ENCODE peak calls at places on chromosome 9, in eight cellular contexts. U is A549, P is stomach, I is ovary, C is tibial nerve, W is H1, X is transverse colon, V is suprapubic skin. D is an unnamed sample.

GRCh38 chr9:132519033-132519432 is 63.4 kb upstream of the BARHL1 start:
- DNase-seq in U (no peak), P (no peak), I (no peak), C (no peak), W (no peak), X (no peak), V (no peak), D (no peak)

GRCh38 chr9:133837644-133838597 is 99.8 kb upstream of the SARDH start:
- DNase-seq in U (no peak), P (no peak), I (no peak), C (no peak), W (no peak), X (no peak), V (no peak), D (no peak)

GRCh38 chr9:93708987-93709302 is 132.6 kb downstream of the PHF2 start:
- DNase-seq in U (no peak), P (no peak), I (no peak), C (no peak), W (no peak), X (no peak), V (no peak), D (no peak)

GRCh38 chr9:129712595-129713524 is 40.0 kb downstream of the PTGES start:
- DNase-seq in U (no peak), P (no peak), I (no peak), C (no peak), W (no peak), X (no peak), V (no peak), D (no peak)

GRCh38 chr9:85430659-85431370 is 310.9 kb downstream of the AGTPBP1 start:
- DNase-seq in U (no peak), P (no peak), I (no peak), C (no peak), W (no peak), X (no peak), V (no peak), D (no peak)

GRCh38 chr9:93452710-93453046 is 703 bp downstream of the FAM120AOS start:
- DNase-seq in U (no peak), P (peak), I (peak), C (no peak), W (no peak), X (peak), V (no peak), D (no peak)

GRCh38 chr9:132798817-132799790 is 79.0 kb downstream of the AK8 start:
- DNase-seq in U (no peak), P (peak), I (no peak), C (peak), W (no peak), X (peak), V (no peak), D (no peak)

GRCh38 chr9:118669986-118670385 is 699.2 kb downstream of the BRINP1 start:
- DNase-seq in U (no peak), P (no peak), I (no peak), C (no peak), W (peak), X (no peak), V (no peak), D (no peak)

GRCh38 chr9:124341455-124342170 is 73.6 kb downstream of the PSMB7 start:
- DNase-seq in U (no peak), P (no peak), I (no peak), C (no peak), W (no peak), X (no peak), V (no peak), D (no peak)

GRCh38 chr9:91533382-91533781 is 109.8 kb upstream of the NFIL3 start:
- DNase-seq in U (no peak), P (no peak), I (no peak), C (no peak), W (no peak), X (no peak), V (no peak), D (no peak)

GRCh38 chr9:130243015-130243881 is 22.3 kb upstream of the HMCN2 start:
- DNase-seq in U (peak), P (peak), I (peak), C (peak), W (no peak), X (peak), V (peak), D (peak)

GRCh38 chr9:23447166-23447565 is 378.9 kb downstream of the ELAVL2 start:
- DNase-seq in U (no peak), P (no peak), I (no peak), C (no peak), W (no peak), X (no peak), V (no peak), D (no peak)

GRCh38 chr9:18473551-18474279 is at the start of gene ADAMTSL1:
- DNase-seq in U (no peak), P (peak), I (peak), C (no peak), W (peak), X (peak), V (no peak), D (peak)

GRCh38 chr9:70672136-70672535 is 257.7 kb upstream of the KLF9 start:
- DNase-seq in U (no peak), P (no peak), I (no peak), C (no peak), W (no peak), X (no peak), V (no peak), D (no peak)

GRCh38 chr9:132031467-132031866 is 48.2 kb downstream of the MED27 start:
- DNase-seq in U (no peak), P (no peak), I (no peak), C (no peak), W (no peak), X (no peak), V (no peak), D (no peak)

GRCh38 chr9:124576751-124577150 is 69.6 kb upstream of the NR5A1 start:
- DNase-seq in U (no peak), P (no peak), I (no peak), C (no peak), W (no peak), X (no peak), V (no peak), D (no peak)

GRCh38 chr9:122220673-122221222 is 8.0 kb downstream of the LHX6 start:
- DNase-seq in U (no peak), P (no peak), I (no peak), C (no peak), W (no peak), X (no peak), V (no peak), D (no peak)

GRCh38 chr9:125430611-125431305 is 169.1 kb downstream of the GAPVD1 start:
- DNase-seq in U (no peak), P (no peak), I (peak), C (no peak), W (no peak), X (no peak), V (peak), D (peak)

GRCh38 chr9:126664893-126665695 is 51.4 kb downstream of the LMX1B start:
- DNase-seq in U (no peak), P (no peak), I (no peak), C (no peak), W (no peak), X (no peak), V (no peak), D (no peak)

GRCh38 chr9:85522459-85523092 is 219.2 kb downstream of the AGTPBP1 start:
- DNase-seq in U (peak), P (no peak), I (no peak), C (no peak), W (peak), X (peak), V (peak), D (no peak)

GRCh38 chr9:110257097-110257955 is 1.0 kb upstream of the TXN start:
- DNase-seq in U (no peak), P (peak), I (peak), C (no peak), W (no peak), X (peak), V (no peak), D (no peak)

GRCh38 chr9:4117835-4118610 is 181.8 kb downstream of the GLIS3 start:
- DNase-seq in U (peak), P (no peak), I (peak), C (no peak), W (peak), X (peak), V (peak), D (no peak)

GRCh38 chr9:23686257-23686656 is 139.8 kb downstream of the ELAVL2 start:
- DNase-seq in U (no peak), P (no peak), I (no peak), C (no peak), W (no peak), X (no peak), V (no peak), D (no peak)

GRCh38 chr9:125617087-125617486 is 89.9 kb downstream of the MAPKAP1 start:
- DNase-seq in U (no peak), P (no peak), I (no peak), C (no peak), W (no peak), X (no peak), V (no peak), D (no peak)

GRCh38 chr9:4366649-4367330 is 66.9 kb upstream of the GLIS3 start:
- DNase-seq in U (peak), P (peak), I (no peak), C (peak), W (peak), X (peak), V (no peak), D (peak)

GRCh38 chr9:127187231-127187956 is 65.0 kb upstream of the ANGPTL2 start:
- DNase-seq in U (peak), P (peak), I (peak), C (peak), W (no peak), X (peak), V (peak), D (peak)

GRCh38 chr9:84408416-84408815 is 67.9 kb upstream of the SLC28A3 start:
- DNase-seq in U (no peak), P (no peak), I (no peak), C (no peak), W (no peak), X (no peak), V (no peak), D (no peak)
- TF ChIP-seq EP300 in U (no peak), P (no peak), I (no peak), C (no peak), W (no peak), X (no peak), V (no peak), D (no peak)

GRCh38 chr9:87390361-87390760 is 107.3 kb upstream of the DAPK1 start:
- DNase-seq in U (no peak), P (no peak), I (no peak), C (no peak), W (no peak), X (no peak), V (no peak), D (no peak)

GRCh38 chr9:87389936-87390335 is 107.7 kb upstream of the DAPK1 start:
- DNase-seq in U (no peak), P (no peak), I (no peak), C (no peak), W (no peak), X (no peak), V (no peak), D (no peak)

GRCh38 chr9:87383341-87384150 is 114.1 kb upstream of the DAPK1 start:
- DNase-seq in U (no peak), P (no peak), I (no peak), C (no peak), W (no peak), X (no peak), V (no peak), D (no peak)

GRCh38 chr9:87386490-87386889 is 111.2 kb upstream of the DAPK1 start:
- DNase-seq in U (peak), P (peak), I (no peak), C (no peak), W (no peak), X (no peak), V (no peak), D (no peak)

DNA sequence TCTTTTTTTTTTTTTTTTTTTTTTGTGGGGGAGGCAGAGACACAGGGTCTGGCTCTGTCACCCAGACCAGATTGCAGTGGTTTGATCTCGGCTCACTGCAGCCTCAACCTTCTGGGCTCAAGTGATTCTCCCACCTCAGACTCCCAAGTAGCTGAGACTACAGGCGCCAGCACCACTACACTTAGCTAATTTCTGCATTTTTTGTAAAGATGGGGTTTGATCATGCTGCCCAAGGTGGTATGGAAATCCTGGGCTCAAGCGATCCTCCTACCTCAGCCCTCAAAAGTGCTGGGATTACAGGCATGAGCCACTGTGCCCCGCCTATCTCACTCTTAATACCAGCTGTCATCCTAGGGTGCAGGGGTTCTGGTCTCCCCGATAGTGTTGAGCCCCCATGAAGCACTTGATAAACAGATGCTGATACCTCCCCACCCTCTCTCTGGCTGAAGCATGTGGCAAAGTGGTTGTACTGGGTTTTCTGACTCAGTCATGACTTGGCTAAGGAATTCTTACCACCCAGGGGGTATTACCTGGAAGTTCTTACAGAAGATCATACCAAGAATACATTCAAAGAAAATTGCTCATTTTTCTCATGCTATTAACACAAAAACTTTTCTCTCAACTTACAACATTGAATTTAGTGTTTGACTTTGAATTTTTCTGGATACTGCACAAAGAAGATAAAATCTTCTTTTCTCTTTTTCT is 110.2 kb upstream of the DAPK1 start:
- DNase-seq in U (no peak), P (no peak), I (no peak), C (no peak), W (no peak), X (no peak), V (no peak), D (no peak)
- TF ChIP-seq EP300 in U (no peak), P (no peak), I (no peak), C (no peak), W (no peak), X (no peak), V (no peak), D (no peak)

DNA sequence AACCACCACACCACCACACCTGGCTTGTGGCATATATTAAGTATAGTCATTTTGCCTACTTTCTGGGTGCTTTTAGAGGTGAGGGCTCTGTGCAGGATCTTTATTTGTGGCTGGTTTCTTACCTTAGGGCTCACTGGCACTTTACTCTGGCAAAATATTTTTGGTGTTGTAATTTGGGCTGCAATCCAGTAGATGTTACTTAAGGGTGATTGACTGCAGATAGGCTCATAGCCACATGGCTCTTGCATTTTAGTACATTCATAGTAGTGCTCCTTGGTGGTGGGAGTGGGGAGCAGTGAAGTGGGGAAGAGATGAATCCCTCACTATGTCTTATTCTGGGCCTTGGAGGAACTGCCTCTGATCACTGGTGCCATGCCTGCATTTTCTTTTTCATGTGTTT is 376.1 kb upstream of the GRIN3A start:
- DNase-seq in U (no peak), P (no peak), I (no peak), C (no peak), W (no peak), X (no peak), V (no peak), D (no peak)
- TF ChIP-seq EP300 in U (no peak), P (no peak), I (no peak), C (no peak), W (no peak), X (no peak), V (no peak), D (no peak)

GRCh38 chr9:75921403-75922127 is 31.1 kb downstream of the PCSK5 start:
- DNase-seq in U (no peak), P (no peak), I (no peak), C (no peak), W (no peak), X (no peak), V (no peak), D (no peak)

GRCh38 chr9:75914002-75914401 is 23.5 kb downstream of the PCSK5 start:
- DNase-seq in U (no peak), P (no peak), I (no peak), C (no peak), W (no peak), X (no peak), V (no peak), D (no peak)

GRCh38 chr9:75918909-75919308 is 28.4 kb downstream of the PCSK5 start:
- DNase-seq in U (no peak), P (no peak), I (no peak), C (no peak), W (no peak), X (no peak), V (no peak), D (no peak)

GRCh38 chr9:75914936-75915335 is 24.5 kb downstream of the PCSK5 start:
- DNase-seq in U (no peak), P (no peak), I (no peak), C (no peak), W (no peak), X (no peak), V (no peak), D (no peak)

GRCh38 chr9:75918154-75918553 is 27.7 kb downstream of the PCSK5 start:
- DNase-seq in U (no peak), P (no peak), I (no peak), C (no peak), W (no peak), X (no peak), V (no peak), D (no peak)
- TF ChIP-seq EP300 in U (no peak), P (no peak), I (no peak), C (no peak), W (no peak), X (no peak), V (no peak), D (no peak)

DNA sequence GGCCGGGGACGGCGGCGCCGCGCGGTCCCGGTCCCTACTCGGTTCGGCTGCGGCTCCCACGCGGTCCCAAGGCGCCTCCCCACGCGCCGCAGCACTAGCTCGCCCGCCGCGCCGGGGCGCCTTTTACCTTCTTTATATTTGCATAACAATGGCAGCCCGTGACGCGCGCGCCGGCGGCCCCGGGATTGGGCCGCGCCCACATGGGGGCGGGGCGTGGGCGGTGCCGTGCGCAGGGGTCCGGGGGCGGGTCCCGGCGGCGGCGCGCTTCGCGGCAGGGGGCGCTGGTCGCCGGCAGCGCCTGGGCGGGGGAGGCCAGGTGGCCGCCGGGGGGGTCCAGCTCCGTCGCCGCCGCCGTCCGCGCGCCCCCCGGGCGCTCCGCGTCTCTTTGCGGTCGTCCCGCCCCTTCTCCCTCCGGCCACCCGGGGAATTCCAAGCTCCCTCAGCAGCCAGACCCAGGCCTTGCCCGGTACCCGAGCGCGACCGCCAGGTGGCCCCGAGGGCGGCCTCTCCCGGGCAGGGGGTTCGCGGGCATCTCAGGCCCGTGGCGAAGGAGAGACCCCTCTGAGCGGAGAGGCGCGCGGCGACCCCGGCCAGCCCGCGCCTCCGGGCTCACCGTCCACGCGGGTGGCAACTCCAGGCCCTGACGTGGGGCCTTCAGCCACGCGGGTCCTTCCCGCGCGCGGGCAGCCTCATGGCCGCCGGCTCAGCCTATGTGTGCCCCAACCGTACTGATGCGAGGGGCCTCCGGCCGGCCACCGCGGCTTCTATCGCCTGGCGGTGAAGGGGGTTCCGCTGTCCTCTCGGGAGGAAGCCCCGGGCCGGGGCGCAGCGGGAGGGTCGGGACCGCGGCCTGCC is at the start of gene NRARP:
- DNase-seq in U (peak), P (peak), I (peak), C (peak), W (no peak), X (peak), V (peak), D (peak)
- TF ChIP-seq EP300 in U (no peak), P (no peak), I (no peak), C (peak), W (no peak), X (no peak), V (no peak), D (no peak)

DNA sequence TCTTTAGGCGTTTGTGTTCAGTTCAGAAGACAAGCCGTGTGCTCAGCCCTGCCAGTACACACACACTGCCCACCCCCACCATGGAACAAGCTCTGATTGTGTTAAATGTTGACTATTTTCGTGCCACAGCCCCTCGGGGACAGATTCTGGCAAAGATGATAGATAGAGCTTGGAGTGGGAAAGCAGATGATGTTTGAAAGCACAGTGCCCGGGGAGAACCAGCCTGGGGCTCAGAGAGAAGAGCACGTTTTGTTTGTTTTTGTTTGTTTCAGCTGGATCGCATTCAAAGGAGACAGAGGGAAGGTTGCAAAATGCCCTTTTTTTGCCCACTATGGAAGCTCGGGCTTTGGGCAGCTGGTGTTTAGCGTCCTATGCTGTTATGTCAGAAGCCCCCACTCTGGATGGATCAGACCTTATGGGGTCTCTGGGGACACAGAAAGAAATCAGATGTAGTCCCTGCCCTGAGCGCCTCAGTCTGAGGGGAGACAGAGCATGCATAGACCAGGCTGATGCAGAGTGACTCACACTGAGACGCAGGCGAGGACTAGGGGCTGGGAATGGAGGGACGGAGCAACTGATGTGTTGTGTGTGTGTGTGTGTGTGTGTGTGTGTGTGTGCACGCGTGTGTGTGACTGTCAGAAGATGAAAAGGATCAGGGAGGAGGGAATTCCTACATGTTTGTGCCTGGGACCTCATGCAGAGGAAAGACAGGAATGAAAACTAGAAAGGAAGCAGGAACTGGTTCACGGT is 229.7 kb downstream of the MELK start:
- DNase-seq in U (peak), P (no peak), I (no peak), C (peak), W (no peak), X (no peak), V (no peak), D (no peak)
- TF ChIP-seq EP300 in U (no peak), P (no peak), I (no peak), C (no peak), W (no peak), X (no peak), V (no peak), D (no peak)

D was measured in sigmoid colon.